ENCODE peak calls at places on chromosomes 3 and 15, in nine cellular contexts. F is transverse colon, V is PC-9, B is aorta, K is MM.1S, C is GM23338, U is IMR-90, Y is heart left ventricle, J is Panc1. R is an unnamed sample. For H3K4me1 and H3K27me3, the result is how much of the 10 kb centered on the place peaks cover.

GRCh38 chr15:89377042-89377841 is 42.6 kb upstream of the POLG start:
- DNase-seq in F (no peak), V (no peak), B (peak), K (no peak), C (peak), U (no peak), Y (no peak), J (no peak), R (no peak)

GRCh38 chr15:82047493-82048446 is 2.0 kb upstream of the MEX3B start:
- DNase-seq in F (no peak), V (no peak), B (no peak), K (no peak), C (peak), U (peak), Y (no peak), J (no peak), R (no peak)

GRCh38 chr15:51414256-51414860 is 72.9 kb downstream of the GLDN start:
- DNase-seq in F (no peak), V (no peak), B (no peak), K (no peak), C (no peak), U (no peak), Y (no peak), J (no peak), R (no peak)

GRCh38 chr15:52139599-52140462 is 27.3 kb upstream of the BCL2L10 start:
- DNase-seq in F (peak), V (peak), B (peak), K (peak), C (peak), U (peak), Y (peak), J (peak), R (peak)

GRCh38 chr3:193590088-193590856 is 2.7 kb upstream of the OPA1 start:
- DNase-seq in F (no peak), V (peak), B (no peak), K (no peak), C (no peak), U (peak), Y (no peak), J (no peak), R (no peak)

GRCh38 chr3:191136347-191136746 is 62.7 kb upstream of the OSTN start:
- DNase-seq in F (no peak), V (no peak), B (no peak), K (peak), C (peak), U (peak), Y (no peak), J (no peak), R (no peak)

GRCh38 chr3:73784647-73785420 is 160.1 kb upstream of the PDZRN3 start:
- DNase-seq in F (no peak), V (no peak), B (no peak), K (no peak), C (no peak), U (peak), Y (no peak), J (no peak), R (no peak)

GRCh38 chr15:68208641-68209240 is 3.6 kb upstream of the CALML4 start:
- DNase-seq in F (no peak), V (no peak), B (peak), K (no peak), C (no peak), U (no peak), Y (no peak), J (no peak), R (no peak)

GRCh38 chr3:105368575-105369500 is 2.1 kb downstream of the ALCAM start:
- DNase-seq in F (peak), V (peak), B (peak), K (peak), C (peak), U (peak), Y (peak), J (peak), R (peak)

GRCh38 chr3:176896165-176896564 is 301.1 kb downstream of the TBL1XR1 start:
- DNase-seq in F (no peak), V (no peak), B (no peak), K (no peak), C (no peak), U (no peak), Y (no peak), J (no peak), R (no peak)

GRCh38 chr15:40197434-40197833 is 36.6 kb downstream of the BUB1B start:
- DNase-seq in F (no peak), V (no peak), B (no peak), K (no peak), C (no peak), U (no peak), Y (no peak), J (no peak), R (no peak)

GRCh38 chr3:171834461-171834801 is 8.7 kb upstream of the TMEM212 start:
- DNase-seq in F (no peak), V (no peak), B (no peak), K (no peak), C (no peak), U (no peak), Y (no peak), J (no peak), R (no peak)

GRCh38 chr3:11095932-11096265 is 58.4 kb upstream of the HRH1 start:
- DNase-seq in F (no peak), V (no peak), B (no peak), K (no peak), C (peak), U (peak), Y (no peak), J (no peak), R (no peak)

GRCh38 chr3:189507856-189508255 is 123.3 kb upstream of the TP63 start:
- DNase-seq in F (no peak), V (no peak), B (no peak), K (no peak), C (no peak), U (no peak), Y (no peak), J (no peak), R (no peak)
- H3K4me1 ChIP-seq in F (under half), V (under half), B (under half), K (under half), C (under half), U (under half), Y (under half), J (under half), R (under half)

GRCh38 chr3:77227567-77227966 is 187.7 kb downstream of the ROBO2 start:
- DNase-seq in F (no peak), V (no peak), B (no peak), K (no peak), C (no peak), U (no peak), Y (no peak), J (no peak), R (no peak)
- H3K27me3 ChIP-seq in F (under half), V (under half), B (under half), K (under half), C (under half), U (under half), Y (under half), J (under half), R (under half)

GRCh38 chr3:195542691-195543641 is at the start of gene PPP1R2:
- DNase-seq in F (peak), V (peak), B (peak), K (peak), C (peak), U (peak), Y (peak), J (peak), R (peak)
- H3K4me1 ChIP-seq in F (under half), V (under half), B (under half), K (half or more), C (under half), U (under half), Y (under half), J (under half), R (under half)

GRCh38 chr15:69600556-69601085 is 148.0 kb downstream of the RPLP1 start:
- DNase-seq in F (no peak), V (no peak), B (no peak), K (no peak), C (no peak), U (no peak), Y (no peak), J (no peak), R (no peak)

GRCh38 chr15:69602095-69602494 is 149.5 kb downstream of the RPLP1 start:
- DNase-seq in F (no peak), V (no peak), B (no peak), K (no peak), C (no peak), U (no peak), Y (no peak), J (no peak), R (no peak)

GRCh38 chr15:69604050-69604378 is 151.4 kb downstream of the RPLP1 start:
- DNase-seq in F (peak), V (peak), B (no peak), K (no peak), C (peak), U (no peak), Y (no peak), J (no peak), R (no peak)

GRCh38 chr15:69602921-69603320 is 150.3 kb downstream of the RPLP1 start:
- DNase-seq in F (no peak), V (no peak), B (no peak), K (no peak), C (no peak), U (no peak), Y (no peak), J (no peak), R (no peak)

GRCh38 chr15:69603369-69604049 is 150.9 kb downstream of the RPLP1 start:
- DNase-seq in F (no peak), V (no peak), B (no peak), K (no peak), C (no peak), U (no peak), Y (no peak), J (no peak), R (no peak)
- H3K27me3 ChIP-seq in F (under half), V (under half), B (under half), K (under half), C (under half), U (half or more), Y (under half), J (under half), R (under half)

GRCh38 chr15:76164602-76165001 is 104.8 kb downstream of the TMEM266 start:
- DNase-seq in F (no peak), V (no peak), B (no peak), K (no peak), C (no peak), U (no peak), Y (no peak), J (no peak), R (no peak)
- H3K4me1 ChIP-seq in F (under half), V (under half), B (under half), K (under half), C (under half), U (under half), Y (under half), J (under half), R (under half)

DNA sequence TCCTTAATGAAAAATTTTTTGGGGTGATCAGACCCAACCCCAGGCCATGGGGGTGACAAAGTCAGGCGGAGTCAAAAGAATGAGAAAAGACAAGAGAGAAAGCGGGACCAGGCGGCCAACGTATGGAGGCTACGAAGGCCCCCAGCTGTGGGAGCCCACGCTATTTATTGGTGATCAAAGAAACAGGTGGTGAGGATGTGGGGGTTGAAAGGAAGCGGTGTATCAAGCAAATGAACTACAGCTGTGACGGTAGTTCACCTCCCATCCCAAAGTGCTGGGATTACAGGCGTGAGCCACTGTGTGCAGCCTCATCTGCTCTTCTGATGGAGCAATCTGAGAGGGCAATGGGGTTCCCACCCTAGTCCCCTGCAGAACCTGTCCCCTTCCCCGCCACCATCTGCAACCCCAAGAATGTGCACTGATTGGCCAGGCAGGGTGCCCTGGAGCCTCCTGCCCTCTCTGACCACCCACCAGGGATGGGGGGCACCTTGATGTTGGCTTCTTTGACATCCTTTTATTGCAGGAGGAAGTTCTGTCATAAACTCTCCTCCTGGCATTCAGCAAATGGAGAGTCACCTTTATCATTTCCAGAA is 1.1 kb upstream of the CHRNA3 start:
- DNase-seq in F (no peak), V (no peak), B (no peak), K (no peak), C (no peak), U (no peak), Y (no peak), J (no peak), R (no peak)
- H3K27me3 ChIP-seq in F (half or more), V (under half), B (under half), K (under half), C (under half), U (half or more), Y (under half), J (under half), R (under half)